ENCODE peak calls at places on chromosomes 6 and 20, in seven cellular contexts. I is WTC11; K is myocyte; W is activated CD4-positive, CD25-positive, alpha-beta regulatory T cell; E is activated T-helper 1 cell treated with anti-CD3 and anti-CD28 coated beads, Interleukin-2, amount 50 U/mL, for 16 hours; J is epithelial cell of prostate; U is Caki2. C is an unnamed sample.
A peak's percentile ranks its signal among the peaks of the same experiment; 100 is the strongest.

GRCh38 chr20:31566658-31567379 is 38.3 kb upstream of the ID1 start:
- DNase-seq in U (no peak), I (peak; percentile 44), K (peak; percentile 65), J (no peak), E (no peak), W (no peak), C (no peak)

GRCh38 chr20:31988430-31989015 is 20.6 kb downstream of the XKR7 start:
- DNase-seq in I (no peak), U (peak; percentile 46), J (no peak), K (no peak), W (no peak), E (no peak), C (no peak)

GRCh38 chr6:168756009-168756634 is 315.1 kb downstream of the SMOC2 start:
- DNase-seq in J (no peak), W (no peak), E (no peak), U (no peak), K (no peak), I (no peak), C (no peak)

GRCh38 chr20:57584768-57585461 is 24.0 kb downstream of the PCK1 start:
- DNase-seq in I (no peak), W (no peak), U (no peak), J (no peak), E (no peak), K (peak; percentile 91), C (no peak)

GRCh38 chr6:55601120-55601519 is 22.1 kb upstream of the HMGCLL1 start:
- DNase-seq in J (no peak), K (no peak), W (no peak), U (no peak), E (no peak), I (no peak), C (no peak)

GRCh38 chr6:152727507-152727906 is 23.1 kb upstream of the VIP start:
- DNase-seq in E (no peak), J (no peak), U (no peak), K (no peak), I (no peak), W (no peak), C (no peak)

GRCh38 chr20:35020108-35021031 is 64.7 kb downstream of the MYH7B start:
- DNase-seq in E (no peak), W (no peak), U (no peak), K (no peak), J (no peak), I (no peak), C (no peak)

GRCh38 chr6:129749749-129750120 is 39.8 kb upstream of the ARHGAP18 start:
- DNase-seq in J (no peak), I (no peak), W (no peak), E (no peak), K (peak; percentile 68), U (no peak), C (peak; percentile 91)

GRCh38 chr6:40295251-40295949 is 291.8 kb downstream of the LRFN2 start:
- DNase-seq in J (no peak), U (peak; percentile 80), E (no peak), W (no peak), K (no peak), I (no peak), C (no peak)

GRCh38 chr6:80145509-80145908 is 39.0 kb downstream of the BCKDHB start:
- DNase-seq in E (no peak), W (no peak), K (no peak), I (no peak), J (no peak), U (no peak), C (no peak)

GRCh38 chr6:138833819-138834539 is 38.1 kb downstream of the ECT2L start:
- DNase-seq in K (no peak), J (no peak), E (no peak), I (no peak), W (no peak), U (no peak), C (no peak)

GRCh38 chr6:142725024-142725770 is 219.8 kb downstream of the HIVEP2 start:
- DNase-seq in U (no peak), E (no peak), W (no peak), I (no peak), J (no peak), K (no peak), C (no peak)

GRCh38 chr20:51036226-51036625 is 13.3 kb upstream of the KCNG1 start:
- DNase-seq in U (no peak), J (no peak), K (no peak), I (no peak), E (no peak), W (no peak), C (no peak)

GRCh38 chr6:154039231-154039842 is at the start of gene OPRM1:
- DNase-seq in K (peak; percentile 8), E (no peak), J (no peak), U (peak; percentile 6), I (peak; percentile 93), W (peak; percentile 1), C (no peak)

GRCh38 chr20:56839791-56840190 is 210.7 kb downstream of the TFAP2C start:
- DNase-seq in U (no peak), K (no peak), W (no peak), J (no peak), I (no peak), E (no peak), C (no peak)

GRCh38 chr6:75830959-75831885 is 82.2 kb downstream of the MYO6 start:
- DNase-seq in E (no peak), W (no peak), K (peak; percentile 33), I (no peak), U (no peak), J (no peak), C (peak; percentile 86)

GRCh38 chr6:100230115-100230975 is 234.4 kb downstream of the SIM1 start:
- DNase-seq in W (no peak), J (no peak), U (no peak), E (no peak), I (no peak), K (peak; percentile 98), C (no peak)

GRCh38 chr6:15501806-15502450 is 160.9 kb downstream of the DTNBP1 start:
- DNase-seq in J (no peak), I (no peak), K (peak; percentile 74), W (no peak), U (no peak), E (no peak), C (no peak)

GRCh38 chr6:6008648-6009421 is 2.1 kb upstream of the NRN1 start:
- DNase-seq in E (no peak), I (peak; percentile 83), W (no peak), U (peak; percentile 85), K (peak; percentile 95), J (no peak), C (no peak)

GRCh38 chr20:15942130-15942529 is 631.1 kb downstream of the KIF16B start:
- DNase-seq in W (no peak), I (no peak), U (peak; percentile 33), K (peak; percentile 92), E (no peak), J (peak; percentile 16), C (peak; percentile 78)

GRCh38 chr6:53042112-53042511 is 23.1 kb upstream of the FBXO9 start:
- DNase-seq in J (peak; percentile 31), I (no peak), U (peak; percentile 60), E (no peak), W (no peak), K (peak; percentile 71), C (peak; percentile 61)

GRCh38 chr6:148709577-148709976 is 37.3 kb upstream of the UST start:
- DNase-seq in E (no peak), K (no peak), U (no peak), I (no peak), J (no peak), W (no peak), C (no peak)

GRCh38 chr20:48404598-48404997 is 423.2 kb downstream of the PREX1 start:
- DNase-seq in K (no peak), W (no peak), E (no peak), J (no peak), U (no peak), I (no peak), C (no peak)

GRCh38 chr6:26594730-26595632 is 1.8 kb upstream of the ABT1 start:
- DNase-seq in K (peak; percentile 9), E (no peak), W (no peak), J (no peak), U (peak; percentile 59), I (peak; percentile 66), C (peak; percentile 69)

GRCh38 chr6:40183902-40184301 is 249.6 kb upstream of the MOCS1 start:
- DNase-seq in J (no peak), W (no peak), U (no peak), I (no peak), E (no peak), K (no peak), C (no peak)

C was measured in foreskin keratinocyte.